ENCODE peak calls at places on chromosome 5, in six cellular contexts. One of them, this sample, is unnamed.

GRCh38 chr5:74462356-74462755 is 178.2 kb downstream of the ENC1 start:
- DNase-seq in stomach: no peak
- DNase-seq in IMR-90: no peak
- DNase-seq in neural progenitor cell: no peak
- DNase-seq in A673: no peak
- DNase-seq in left ventricle myocardium inferior: no peak
- DNase-seq in this sample: no peak

GRCh38 chr5:78655731-78656130 is 7.2 kb upstream of the LHFPL2 start:
- DNase-seq in stomach: no peak
- DNase-seq in IMR-90: no peak
- DNase-seq in neural progenitor cell: no peak
- DNase-seq in A673: no peak
- DNase-seq in left ventricle myocardium inferior: no peak
- DNase-seq in this sample: no peak

GRCh38 chr5:31783246-31783645 is 144.3 kb downstream of the PDZD2 start:
- DNase-seq in stomach: no peak
- DNase-seq in IMR-90: no peak
- DNase-seq in neural progenitor cell: no peak
- DNase-seq in A673: no peak
- DNase-seq in left ventricle myocardium inferior: no peak
- DNase-seq in this sample: no peak

GRCh38 chr5:168740821-168741213 is 161.6 kb upstream of the PANK3 start:
- DNase-seq in stomach: no peak
- DNase-seq in IMR-90: no peak
- DNase-seq in neural progenitor cell: no peak
- DNase-seq in A673: no peak
- DNase-seq in left ventricle myocardium inferior: no peak
- DNase-seq in this sample: no peak

GRCh38 chr5:72541501-72542235 is 34.5 kb upstream of the ZNF366 start:
- DNase-seq in stomach: no peak
- DNase-seq in IMR-90: no peak
- DNase-seq in neural progenitor cell: peak; percentile 43
- DNase-seq in A673: no peak
- DNase-seq in left ventricle myocardium inferior: no peak
- DNase-seq in this sample: no peak

GRCh38 chr5:135821802-135822201 is 12.7 kb upstream of the SLC25A48 start:
- DNase-seq in stomach: no peak
- DNase-seq in IMR-90: no peak
- DNase-seq in neural progenitor cell: no peak
- DNase-seq in A673: no peak
- DNase-seq in left ventricle myocardium inferior: no peak
- DNase-seq in this sample: no peak

GRCh38 chr5:137822158-137822764 is 45.4 kb upstream of the MYOT start:
- DNase-seq in stomach: peak; percentile 44
- DNase-seq in IMR-90: peak; percentile 18
- DNase-seq in neural progenitor cell: peak; percentile 76
- DNase-seq in A673: peak; percentile 60
- DNase-seq in left ventricle myocardium inferior: no peak
- DNase-seq in this sample: no peak

GRCh38 chr5:179885491-179886090 is 22.1 kb downstream of the TBC1D9B start:
- DNase-seq in stomach: no peak
- DNase-seq in IMR-90: no peak
- DNase-seq in neural progenitor cell: no peak
- DNase-seq in A673: no peak
- DNase-seq in left ventricle myocardium inferior: no peak
- DNase-seq in this sample: no peak

GRCh38 chr5:82865625-82866024 is 211.6 kb downstream of the TMEM167A start:
- DNase-seq in stomach: no peak
- DNase-seq in IMR-90: no peak
- DNase-seq in neural progenitor cell: no peak
- DNase-seq in A673: no peak
- DNase-seq in left ventricle myocardium inferior: no peak
- DNase-seq in this sample: no peak

GRCh38 chr5:154118832-154119442 is 71.6 kb upstream of the GALNT10 start:
- DNase-seq in stomach: no peak
- DNase-seq in IMR-90: peak; percentile 13
- DNase-seq in neural progenitor cell: no peak
- DNase-seq in A673: no peak
- DNase-seq in left ventricle myocardium inferior: no peak
- DNase-seq in this sample: no peak

GRCh38 chr5:180649297-180650039 is at the start of gene FLT4:
- DNase-seq in stomach: no peak
- DNase-seq in IMR-90: no peak
- DNase-seq in neural progenitor cell: peak; percentile 43
- DNase-seq in A673: no peak
- DNase-seq in left ventricle myocardium inferior: peak; percentile 14
- DNase-seq in this sample: no peak

GRCh38 chr5:33894566-33894965 is 2.8 kb upstream of the ADAMTS12 start:
- DNase-seq in stomach: no peak
- DNase-seq in IMR-90: peak; percentile 63
- DNase-seq in neural progenitor cell: no peak
- DNase-seq in A673: no peak
- DNase-seq in left ventricle myocardium inferior: no peak
- DNase-seq in this sample: no peak

GRCh38 chr5:159805021-159805420 is 111.3 kb upstream of the ADRA1B start:
- DNase-seq in stomach: no peak
- DNase-seq in IMR-90: no peak
- DNase-seq in neural progenitor cell: no peak
- DNase-seq in A673: no peak
- DNase-seq in left ventricle myocardium inferior: peak; percentile 25
- DNase-seq in this sample: no peak

GRCh38 chr5:179781846-179782245 is 11.9 kb upstream of the LTC4S start:
- DNase-seq in stomach: no peak
- DNase-seq in IMR-90: no peak
- DNase-seq in neural progenitor cell: no peak
- DNase-seq in A673: no peak
- DNase-seq in left ventricle myocardium inferior: no peak
- DNase-seq in this sample: no peak

GRCh38 chr5:142192296-142192695 is 83.7 kb downstream of the NDFIP1 start:
- DNase-seq in stomach: no peak
- DNase-seq in IMR-90: no peak
- DNase-seq in neural progenitor cell: no peak
- DNase-seq in A673: no peak
- DNase-seq in left ventricle myocardium inferior: no peak
- DNase-seq in this sample: no peak

GRCh38 chr5:142197098-142197497 is 88.5 kb downstream of the NDFIP1 start:
- DNase-seq in stomach: no peak
- DNase-seq in IMR-90: peak; percentile 16
- DNase-seq in neural progenitor cell: no peak
- DNase-seq in A673: no peak
- DNase-seq in left ventricle myocardium inferior: no peak
- DNase-seq in this sample: no peak

GRCh38 chr5:142189813-142190212 is 81.2 kb downstream of the NDFIP1 start:
- DNase-seq in stomach: no peak
- DNase-seq in IMR-90: no peak
- DNase-seq in neural progenitor cell: no peak
- DNase-seq in A673: no peak
- DNase-seq in left ventricle myocardium inferior: no peak
- DNase-seq in this sample: no peak

GRCh38 chr5:142191776-142192175 is 83.2 kb downstream of the NDFIP1 start:
- DNase-seq in stomach: no peak
- DNase-seq in IMR-90: no peak
- DNase-seq in neural progenitor cell: no peak
- DNase-seq in A673: no peak
- DNase-seq in left ventricle myocardium inferior: no peak
- DNase-seq in this sample: no peak

DNA sequence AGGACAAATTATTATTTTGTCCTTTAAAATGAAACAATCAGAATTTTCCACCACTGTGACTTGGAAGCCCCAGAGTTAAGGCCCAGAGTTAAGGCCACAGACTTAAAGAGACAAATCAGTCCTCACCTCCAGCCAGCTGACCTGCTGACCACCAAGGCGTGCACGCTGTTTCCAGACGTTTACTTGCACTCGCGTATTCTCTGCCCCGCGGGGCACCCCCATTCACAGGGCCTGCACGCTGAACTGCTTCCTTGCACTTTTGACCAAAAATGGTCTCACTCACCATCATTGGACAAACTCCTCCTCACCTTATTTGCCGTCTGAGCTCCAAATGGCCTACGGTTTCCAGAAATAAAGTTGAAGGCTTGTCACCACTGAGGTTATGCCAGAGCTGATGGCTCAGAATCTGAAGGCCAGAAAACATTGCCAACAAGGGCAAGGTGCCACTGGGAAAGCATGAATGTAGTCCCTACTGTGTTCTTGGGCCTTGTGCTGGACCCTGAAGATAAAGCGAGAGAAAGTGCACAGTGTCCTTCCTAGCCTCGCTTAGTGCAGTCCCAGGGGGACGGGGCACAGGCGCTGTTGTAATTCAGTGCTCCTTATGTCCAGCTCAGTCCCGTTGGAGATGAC is 84.3 kb downstream of the NDFIP1 start:
- DNase-seq in stomach: no peak
- DNase-seq in IMR-90: no peak
- DNase-seq in neural progenitor cell: no peak
- DNase-seq in A673: no peak
- DNase-seq in left ventricle myocardium inferior: peak; percentile 23
- DNase-seq in this sample: no peak
- H3K27ac ChIP-seq in stomach: no peak overlapping the region
- H3K27ac ChIP-seq in IMR-90: peak overlapping the region; percentile 30
- H3K27ac ChIP-seq in neural progenitor cell: no peak overlapping the region
- H3K27ac ChIP-seq in A673: no peak overlapping the region
- H3K27ac ChIP-seq in left ventricle myocardium inferior: peak overlapping the region; percentile 14
- H3K27ac ChIP-seq in this sample: no peak overlapping the region

DNA sequence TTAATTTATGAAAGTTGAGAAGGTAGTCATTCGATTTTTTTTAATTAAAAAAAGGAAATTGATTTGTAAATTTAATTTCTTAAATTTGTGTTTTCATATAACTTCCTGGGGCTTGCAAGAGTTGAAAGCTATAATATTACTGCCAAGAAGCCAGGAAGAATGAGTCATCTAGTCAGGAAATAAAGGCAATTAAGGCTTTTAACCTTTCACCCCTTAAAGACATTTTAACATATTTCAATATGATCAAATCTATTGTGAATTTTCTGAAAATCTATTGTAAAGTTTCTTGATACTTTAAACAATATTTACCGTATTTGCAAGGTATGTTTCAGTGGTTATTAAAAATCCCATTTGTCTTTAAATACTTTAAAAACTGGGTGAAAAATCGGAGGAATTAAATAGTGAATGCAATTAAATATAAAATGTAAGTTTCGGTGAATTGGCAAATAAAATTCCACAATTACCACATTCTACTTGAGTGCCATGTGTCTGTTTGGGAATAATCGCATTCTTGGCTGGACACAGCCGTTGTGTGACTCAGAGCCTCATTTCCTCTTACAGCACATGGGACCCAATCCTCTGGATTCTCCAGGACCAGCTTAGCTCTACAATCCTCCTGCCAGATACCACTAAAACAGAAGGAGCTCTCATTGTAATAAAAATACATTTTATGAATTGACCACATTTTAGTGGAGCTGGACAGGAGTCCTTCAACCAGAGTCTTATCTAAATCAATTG is 310.7 kb downstream of the HCN1 start:
- DNase-seq in stomach: no peak
- DNase-seq in IMR-90: peak; percentile 68
- DNase-seq in neural progenitor cell: no peak
- DNase-seq in A673: peak; percentile 96
- DNase-seq in left ventricle myocardium inferior: no peak
- DNase-seq in this sample: no peak
- H3K27ac ChIP-seq in stomach: no peak overlapping the region
- H3K27ac ChIP-seq in IMR-90: no peak overlapping the region
- H3K27ac ChIP-seq in neural progenitor cell: no peak overlapping the region
- H3K27ac ChIP-seq in A673: peak overlapping the region; percentile 25
- H3K27ac ChIP-seq in left ventricle myocardium inferior: peak overlapping the region; percentile 59
- H3K27ac ChIP-seq in this sample: no peak overlapping the region

DNA sequence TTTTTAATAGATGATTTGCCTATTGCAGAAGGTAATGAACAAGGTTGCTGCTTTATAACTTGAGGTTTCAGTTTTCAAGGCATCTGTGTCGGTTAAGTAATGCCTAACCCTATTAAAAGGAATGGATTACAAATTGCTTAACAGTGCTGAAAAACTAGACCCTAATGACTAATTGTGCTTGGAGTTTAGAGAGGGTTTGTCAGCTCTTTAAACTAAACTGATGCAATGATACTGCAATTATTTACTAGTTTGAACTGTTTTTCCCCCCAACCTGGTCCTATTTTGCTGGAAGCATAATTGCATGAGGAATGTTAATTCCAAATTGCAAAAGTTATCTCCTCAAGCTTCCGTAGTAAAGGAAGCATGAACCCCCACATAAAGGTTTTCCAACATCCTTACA is 39.3 kb upstream of the TLX3 start:
- DNase-seq in stomach: no peak
- DNase-seq in IMR-90: peak; percentile 72
- DNase-seq in neural progenitor cell: no peak
- DNase-seq in A673: no peak
- DNase-seq in left ventricle myocardium inferior: no peak
- DNase-seq in this sample: no peak
- H3K27ac ChIP-seq in stomach: no peak overlapping the region
- H3K27ac ChIP-seq in IMR-90: no peak overlapping the region
- H3K27ac ChIP-seq in neural progenitor cell: peak overlapping the region; percentile 4
- H3K27ac ChIP-seq in A673: no peak overlapping the region
- H3K27ac ChIP-seq in left ventricle myocardium inferior: no peak overlapping the region
- H3K27ac ChIP-seq in this sample: no peak overlapping the region

GRCh38 chr5:39674209-39675082 is 249.7 kb upstream of the DAB2 start:
- DNase-seq in stomach: no peak
- DNase-seq in IMR-90: no peak
- DNase-seq in neural progenitor cell: no peak
- DNase-seq in A673: no peak
- DNase-seq in left ventricle myocardium inferior: no peak
- DNase-seq in this sample: no peak

GRCh38 chr5:39668980-39669379 is 244.2 kb upstream of the DAB2 start:
- DNase-seq in stomach: no peak
- DNase-seq in IMR-90: no peak
- DNase-seq in neural progenitor cell: no peak
- DNase-seq in A673: no peak
- DNase-seq in left ventricle myocardium inferior: no peak
- DNase-seq in this sample: no peak

GRCh38 chr5:39670391-39670790 is 245.6 kb upstream of the DAB2 start:
- DNase-seq in stomach: no peak
- DNase-seq in IMR-90: no peak
- DNase-seq in neural progenitor cell: peak; percentile 71
- DNase-seq in A673: no peak
- DNase-seq in left ventricle myocardium inferior: no peak
- DNase-seq in this sample: no peak

GRCh38 chr5:39670955-39671354 is 246.2 kb upstream of the DAB2 start:
- DNase-seq in stomach: no peak
- DNase-seq in IMR-90: no peak
- DNase-seq in neural progenitor cell: no peak
- DNase-seq in A673: no peak
- DNase-seq in left ventricle myocardium inferior: no peak
- DNase-seq in this sample: no peak

DNA sequence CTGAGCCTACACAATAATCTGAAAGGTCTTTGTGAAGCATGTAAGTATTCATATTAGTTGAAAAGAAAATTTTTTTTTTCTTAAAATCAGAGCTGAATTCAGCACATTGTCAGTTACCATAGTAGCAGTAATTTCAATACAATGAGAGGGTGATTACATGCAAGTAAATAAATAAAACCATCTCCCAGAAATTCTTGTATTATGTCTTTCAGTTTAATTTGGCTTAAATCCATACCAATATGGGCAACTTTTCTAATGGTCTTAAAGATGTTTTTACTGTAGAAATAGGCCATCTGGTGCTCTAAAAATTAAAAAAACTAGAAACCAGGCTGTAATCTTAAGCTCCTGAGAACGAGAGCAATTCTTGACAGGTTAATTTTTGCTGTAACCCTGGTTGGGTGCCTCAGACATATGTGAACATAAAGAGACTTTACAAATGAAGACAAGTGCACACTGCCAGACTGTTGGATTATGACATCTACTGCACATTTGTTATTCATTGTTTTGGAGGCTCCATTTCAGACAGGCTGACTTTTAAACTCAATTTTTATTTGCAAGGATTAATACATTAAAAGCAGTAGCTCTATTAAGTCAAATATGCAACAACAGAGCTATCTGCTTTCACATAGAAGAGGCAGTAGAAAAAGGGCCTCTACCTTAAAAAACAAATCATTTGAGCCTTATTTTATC is 246.8 kb upstream of the DAB2 start:
- DNase-seq in stomach: no peak
- DNase-seq in IMR-90: no peak
- DNase-seq in neural progenitor cell: no peak
- DNase-seq in A673: no peak
- DNase-seq in left ventricle myocardium inferior: no peak
- DNase-seq in this sample: no peak
- H3K27ac ChIP-seq in stomach: no peak overlapping the region
- H3K27ac ChIP-seq in IMR-90: no peak overlapping the region
- H3K27ac ChIP-seq in neural progenitor cell: no peak overlapping the region
- H3K27ac ChIP-seq in A673: no peak overlapping the region
- H3K27ac ChIP-seq in left ventricle myocardium inferior: no peak overlapping the region
- H3K27ac ChIP-seq in this sample: no peak overlapping the region

This sample was measured in CD4-positive, CD25-positive, alpha-beta regulatory T cell.